ENCODE peak calls at places on chromosome 18, in five cellular contexts. N is foreskin fibroblast, E is ACHN, U is cardiac fibroblast, B is HT1080. V is an unnamed sample.
A peak's percentile ranks its signal among the peaks of the same experiment; 100 is the strongest.

GRCh38 chr18:3257627-3258120 is 4.3 kb upstream of the MYL12B start:
- DNase-seq in U (no peak), E (no peak), B (no peak), N (no peak), V (no peak)

GRCh38 chr18:48821251-48821590 is 129.5 kb downstream of the SMAD7 start:
- DNase-seq in B (no peak), E (no peak), N (no peak), U (no peak), V (no peak)

GRCh38 chr18:45626330-45627203 is 11.3 kb downstream of the SLC14A2 start:
- DNase-seq in U (peak; percentile 45), E (peak; percentile 32), N (peak; percentile 16), B (peak; percentile 86), V (no peak)

GRCh38 chr18:61850756-61851155 is 42.1 kb downstream of the RNF152 start:
- DNase-seq in B (no peak), U (no peak), N (no peak), E (no peak), V (no peak)

GRCh38 chr18:2994603-2995432 is 18.1 kb downstream of the LPIN2 start:
- DNase-seq in E (no peak), U (no peak), N (no peak), B (no peak), V (no peak)

GRCh38 chr18:57989536-57989935 is 54.5 kb upstream of the NEDD4L start:
- DNase-seq in N (no peak), E (no peak), B (no peak), U (no peak), V (no peak)

GRCh38 chr18:48853588-48853987 is 97.2 kb downstream of the SMAD7 start:
- DNase-seq in U (no peak), B (no peak), E (no peak), N (no peak), V (no peak)

GRCh38 chr18:7812431-7813063 is 245.4 kb downstream of the PTPRM start:
- DNase-seq in N (peak; percentile 36), E (peak; percentile 68), U (peak; percentile 85), B (peak; percentile 85), V (peak; percentile 81)

GRCh38 chr18:66826211-66826610 is 222.3 kb upstream of the CDH19 start:
- DNase-seq in U (no peak), B (no peak), E (no peak), N (no peak), V (no peak)

GRCh38 chr18:47032945-47033344 is 2.5 kb downstream of the ELOA2 start:
- DNase-seq in E (no peak), B (no peak), U (no peak), N (no peak), V (no peak)

GRCh38 chr18:574456-575228 is 5.5 kb upstream of the CETN1 start:
- DNase-seq in N (no peak), B (no peak), U (no peak), E (no peak), V (no peak)

GRCh38 chr18:70372450-70373061 is 83.7 kb downstream of the SOCS6 start:
- DNase-seq in E (no peak), N (no peak), U (no peak), B (no peak), V (peak; percentile 8)

GRCh38 chr18:23302852-23303527 is 150.1 kb upstream of the RIOK3 start:
- DNase-seq in N (peak; percentile 67), E (no peak), B (peak; percentile 91), U (peak; percentile 91), V (peak; percentile 95)

GRCh38 chr18:71784777-71785176 is 759.4 kb downstream of the CBLN2 start:
- DNase-seq in B (peak; percentile 34), U (peak; percentile 5), N (no peak), E (peak; percentile 9), V (no peak)

GRCh38 chr18:74994502-74995403 is 214.2 kb downstream of the PTGR3 start:
- DNase-seq in U (peak; percentile 11), B (peak; percentile 53), N (no peak), E (peak; percentile 1), V (no peak)

GRCh38 chr18:67519582-67519981 is 3.1 kb upstream of the DSEL start:
- DNase-seq in E (no peak), B (no peak), U (peak; percentile 75), N (peak; percentile 73), V (peak; percentile 71)

GRCh38 chr18:36757081-36757480 is 71.7 kb downstream of the TPGS2 start:
- DNase-seq in N (peak; percentile 66), U (peak; percentile 76), B (peak; percentile 41), E (peak; percentile 59), V (peak; percentile 65)

GRCh38 chr18:11176416-11176815 is 27.0 kb upstream of the PIEZO2 start:
- DNase-seq in N (peak; percentile 56), U (peak; percentile 17), E (no peak), B (peak; percentile 10), V (peak; percentile 44)

V was measured in amniotic epithelial cell.